ENCODE peak calls at places on chromosomes 7 and 10, in four cellular contexts. One of them, this sample, is unnamed.

GRCh38 chr7:155497149-155497901 is 39.4 kb downstream of the EN2 start:
- DNase-seq in adrenal gland: no peak
- DNase-seq in psoas muscle: no peak
- DNase-seq in Panc1: no peak
- DNase-seq in this sample: no peak

GRCh38 chr10:122494833-122495232 is 33.5 kb downstream of the HTRA1 start:
- DNase-seq in adrenal gland: no peak
- DNase-seq in psoas muscle: peak; percentile 80
- DNase-seq in Panc1: no peak
- DNase-seq in this sample: peak; percentile 41

GRCh38 chr10:35466170-35466569 is 129.9 kb downstream of the CCNY start:
- DNase-seq in adrenal gland: no peak
- DNase-seq in psoas muscle: no peak
- DNase-seq in Panc1: no peak
- DNase-seq in this sample: no peak

GRCh38 chr7:120725376-120726039 is 132.4 kb downstream of the TSPAN12 start:
- DNase-seq in adrenal gland: no peak
- DNase-seq in psoas muscle: no peak
- DNase-seq in Panc1: no peak
- DNase-seq in this sample: no peak

GRCh38 chr10:122815458-122815857 is 30.2 kb downstream of the CUZD1 start:
- DNase-seq in adrenal gland: no peak
- DNase-seq in psoas muscle: no peak
- DNase-seq in Panc1: no peak
- DNase-seq in this sample: no peak

GRCh38 chr7:150368884-150369739 is 490 bp downstream of the REPIN1 start:
- DNase-seq in adrenal gland: peak; percentile 82
- DNase-seq in psoas muscle: peak; percentile 80
- DNase-seq in Panc1: no peak
- DNase-seq in this sample: peak; percentile 75

GRCh38 chr10:36452851-36453250 is 672.5 kb upstream of the ANKRD30A start:
- DNase-seq in adrenal gland: no peak
- DNase-seq in psoas muscle: no peak
- DNase-seq in Panc1: no peak
- DNase-seq in this sample: no peak

GRCh38 chr7:35487402-35487801 is 207.5 kb downstream of the HERPUD2 start:
- DNase-seq in adrenal gland: no peak
- DNase-seq in psoas muscle: no peak
- DNase-seq in Panc1: no peak
- DNase-seq in this sample: no peak

GRCh38 chr7:105488219-105488571 is 33.9 kb downstream of the PUS7 start:
- DNase-seq in adrenal gland: no peak
- DNase-seq in psoas muscle: no peak
- DNase-seq in Panc1: no peak
- DNase-seq in this sample: no peak

GRCh38 chr10:76962851-76963250 is 674.8 kb downstream of the KCNMA1 start:
- DNase-seq in adrenal gland: no peak
- DNase-seq in psoas muscle: no peak
- DNase-seq in Panc1: no peak
- DNase-seq in this sample: no peak

GRCh38 chr7:151491859-151492258 is 27.8 kb downstream of the RHEB start:
- DNase-seq in adrenal gland: no peak
- DNase-seq in psoas muscle: no peak
- DNase-seq in Panc1: peak; percentile 27
- DNase-seq in this sample: no peak

GRCh38 chr7:41280491-41280890 is 422.4 kb downstream of the INHBA start:
- DNase-seq in adrenal gland: no peak
- DNase-seq in psoas muscle: no peak
- DNase-seq in Panc1: no peak
- DNase-seq in this sample: no peak

GRCh38 chr7:115851291-115851690 is 179.3 kb downstream of the TFEC start:
- DNase-seq in adrenal gland: no peak
- DNase-seq in psoas muscle: no peak
- DNase-seq in Panc1: peak; percentile 8
- DNase-seq in this sample: no peak

GRCh38 chr10:122121059-122121458 is 132.1 kb downstream of the TACC2 start:
- DNase-seq in adrenal gland: no peak
- DNase-seq in psoas muscle: no peak
- DNase-seq in Panc1: no peak
- DNase-seq in this sample: peak; percentile 84

GRCh38 chr10:98268694-98269386 is 846 bp upstream of the LOXL4 start:
- DNase-seq in adrenal gland: no peak
- DNase-seq in psoas muscle: peak; percentile 42
- DNase-seq in Panc1: no peak
- DNase-seq in this sample: no peak

GRCh38 chr7:47508389-47509380 is 73.2 kb downstream of the TNS3 start:
- DNase-seq in adrenal gland: no peak
- DNase-seq in psoas muscle: no peak
- DNase-seq in Panc1: no peak
- DNase-seq in this sample: no peak

GRCh38 chr7:50341709-50342108 is 37.2 kb downstream of the IKZF1 start:
- DNase-seq in adrenal gland: no peak
- DNase-seq in psoas muscle: no peak
- DNase-seq in Panc1: no peak
- DNase-seq in this sample: no peak

GRCh38 chr7:71283802-71284201 is 151.9 kb downstream of the GALNT17 start:
- DNase-seq in adrenal gland: no peak
- DNase-seq in psoas muscle: no peak
- DNase-seq in Panc1: no peak
- DNase-seq in this sample: no peak

GRCh38 chr7:130896898-130897514 is 163.0 kb upstream of the KLF14 start:
- DNase-seq in adrenal gland: peak; percentile 83
- DNase-seq in psoas muscle: peak; percentile 81
- DNase-seq in Panc1: no peak
- DNase-seq in this sample: peak; percentile 82

GRCh38 chr10:17209931-17210330 is 8.5 kb upstream of the TRDMT1 start:
- DNase-seq in adrenal gland: no peak
- DNase-seq in psoas muscle: no peak
- DNase-seq in Panc1: no peak
- DNase-seq in this sample: no peak

GRCh38 chr10:95329296-95329695 is 38.5 kb upstream of the PDLIM1 start:
- DNase-seq in adrenal gland: no peak
- DNase-seq in psoas muscle: no peak
- DNase-seq in Panc1: no peak
- DNase-seq in this sample: no peak

GRCh38 chr10:101686133-101686925 is 8.6 kb downstream of the FBXW4 start:
- DNase-seq in adrenal gland: no peak
- DNase-seq in psoas muscle: no peak
- DNase-seq in Panc1: no peak
- DNase-seq in this sample: no peak

GRCh38 chr7:129240119-129240815 is 15.4 kb downstream of the AHCYL2 start:
- DNase-seq in adrenal gland: no peak
- DNase-seq in psoas muscle: no peak
- DNase-seq in Panc1: no peak
- DNase-seq in this sample: no peak

GRCh38 chr7:101589052-101589451 is 40.0 kb downstream of the MYL10 start:
- DNase-seq in adrenal gland: no peak
- DNase-seq in psoas muscle: no peak
- DNase-seq in Panc1: no peak
- DNase-seq in this sample: no peak

GRCh38 chr10:107517811-107518210 is 353.3 kb upstream of the SORCS1 start:
- DNase-seq in adrenal gland: no peak
- DNase-seq in psoas muscle: no peak
- DNase-seq in Panc1: no peak
- DNase-seq in this sample: no peak

GRCh38 chr10:123331438-123331837 is 177.2 kb downstream of the BUB3 start:
- DNase-seq in adrenal gland: no peak
- DNase-seq in psoas muscle: no peak
- DNase-seq in Panc1: peak; percentile 27
- DNase-seq in this sample: no peak

GRCh38 chr7:7203813-7204575 is 21.6 kb downstream of the C1GALT1 start:
- DNase-seq in adrenal gland: no peak
- DNase-seq in psoas muscle: no peak
- DNase-seq in Panc1: no peak
- DNase-seq in this sample: no peak

GRCh38 chr7:158541330-158542010 is 46.2 kb downstream of the PTPRN2 start:
- DNase-seq in adrenal gland: no peak
- DNase-seq in psoas muscle: no peak
- DNase-seq in Panc1: no peak
- DNase-seq in this sample: peak; percentile 65

GRCh38 chr7:151607464-151607867 is 87.8 kb upstream of the RHEB start:
- DNase-seq in adrenal gland: no peak
- DNase-seq in psoas muscle: no peak
- DNase-seq in Panc1: no peak
- DNase-seq in this sample: no peak

GRCh38 chr7:55065511-55066229 is 46.9 kb downstream of the EGFR start:
- DNase-seq in adrenal gland: peak; percentile 64
- DNase-seq in psoas muscle: no peak
- DNase-seq in Panc1: peak; percentile 95
- DNase-seq in this sample: no peak

GRCh38 chr7:156230576-156230975 is 410.0 kb upstream of the RNF32 start:
- DNase-seq in adrenal gland: no peak
- DNase-seq in psoas muscle: no peak
- DNase-seq in Panc1: no peak
- DNase-seq in this sample: no peak

GRCh38 chr10:72309290-72310240 is 35.8 kb downstream of the DDIT4 start:
- DNase-seq in adrenal gland: peak; percentile 43
- DNase-seq in psoas muscle: peak; percentile 70
- DNase-seq in Panc1: no peak
- DNase-seq in this sample: no peak

GRCh38 chr10:72312865-72313391 is 39.2 kb downstream of the DDIT4 start:
- DNase-seq in adrenal gland: no peak
- DNase-seq in psoas muscle: no peak
- DNase-seq in Panc1: no peak
- DNase-seq in this sample: no peak

GRCh38 chr10:72310636-72311035 is 36.9 kb downstream of the DDIT4 start:
- DNase-seq in adrenal gland: peak; percentile 77
- DNase-seq in psoas muscle: no peak
- DNase-seq in Panc1: no peak
- DNase-seq in this sample: no peak

GRCh38 chr10:72310241-72310633 is 36.5 kb downstream of the DDIT4 start:
- DNase-seq in adrenal gland: peak; percentile 16
- DNase-seq in psoas muscle: no peak
- DNase-seq in Panc1: no peak
- DNase-seq in this sample: no peak

GRCh38 chr10:72311667-72312066 is 37.9 kb downstream of the DDIT4 start:
- DNase-seq in adrenal gland: no peak
- DNase-seq in psoas muscle: no peak
- DNase-seq in Panc1: no peak
- DNase-seq in this sample: no peak
- H3K4me1 ChIP-seq in adrenal gland: peaks cover 45% of the 10 kb centered on the region
- H3K4me1 ChIP-seq in psoas muscle: peaks cover 65% of the 10 kb centered on the region
- H3K4me1 ChIP-seq in Panc1: peaks cover 51% of the 10 kb centered on the region
- H3K4me1 ChIP-seq in this sample: peaks cover 63% of the 10 kb centered on the region

GRCh38 chr10:100537475-100537874 is 1.7 kb downstream of the HIF1AN start:
- DNase-seq in adrenal gland: no peak
- DNase-seq in psoas muscle: no peak
- DNase-seq in Panc1: no peak
- DNase-seq in this sample: no peak
- H3K4me1 ChIP-seq in adrenal gland: peaks cover 4% of the 10 kb centered on the region
- H3K4me1 ChIP-seq in psoas muscle: peaks cover 23% of the 10 kb centered on the region
- H3K4me1 ChIP-seq in Panc1: peaks cover 25% of the 10 kb centered on the region
- H3K4me1 ChIP-seq in this sample: peaks cover 37% of the 10 kb centered on the region

GRCh38 chr10:72483452-72483851 is 128.7 kb upstream of the DNAJB12 start:
- DNase-seq in adrenal gland: peak; percentile 19
- DNase-seq in psoas muscle: no peak
- DNase-seq in Panc1: no peak
- DNase-seq in this sample: peak; percentile 52
- H3K4me1 ChIP-seq in adrenal gland: no peaks in the 10 kb centered on the region
- H3K4me1 ChIP-seq in psoas muscle: no peaks in the 10 kb centered on the region
- H3K4me1 ChIP-seq in Panc1: no peaks in the 10 kb centered on the region
- H3K4me1 ChIP-seq in this sample: no peaks in the 10 kb centered on the region

DNA sequence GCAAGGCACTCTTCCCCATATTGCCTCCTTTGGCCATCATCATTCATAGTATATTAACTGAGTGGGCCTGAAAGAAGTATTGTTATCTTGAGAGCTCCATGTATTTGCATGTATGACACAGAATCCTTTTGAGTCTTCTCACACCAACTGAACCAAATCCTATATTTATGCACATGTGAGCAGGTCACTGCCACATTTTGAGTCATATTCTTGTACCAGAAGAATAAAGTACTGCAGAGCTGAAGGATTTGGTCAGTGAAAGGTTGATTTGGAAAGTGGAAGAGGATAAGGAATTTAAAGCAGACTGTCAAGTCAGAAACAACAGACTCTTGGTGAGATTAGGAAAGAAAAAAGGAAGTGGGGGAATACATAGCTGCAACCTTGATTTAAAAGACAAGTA is 121.8 kb downstream of the ARID5B start:
- DNase-seq in adrenal gland: no peak
- DNase-seq in psoas muscle: no peak
- DNase-seq in Panc1: no peak
- DNase-seq in this sample: no peak
- H3K4me1 ChIP-seq in adrenal gland: no peaks in the 10 kb centered on the region
- H3K4me1 ChIP-seq in psoas muscle: peaks cover 35% of the 10 kb centered on the region
- H3K4me1 ChIP-seq in Panc1: peaks cover 60% of the 10 kb centered on the region
- H3K4me1 ChIP-seq in this sample: peaks cover 18% of the 10 kb centered on the region

GRCh38 chr10:129951841-129952240 is 12.2 kb downstream of the EBF3 start:
- DNase-seq in adrenal gland: no peak
- DNase-seq in psoas muscle: no peak
- DNase-seq in Panc1: no peak
- DNase-seq in this sample: no peak

GRCh38 chr10:129949411-129950335 is 14.4 kb downstream of the EBF3 start:
- DNase-seq in adrenal gland: no peak
- DNase-seq in psoas muscle: peak; percentile 68
- DNase-seq in Panc1: no peak
- DNase-seq in this sample: no peak

GRCh38 chr10:129952771-129953489 is 11.1 kb downstream of the EBF3 start:
- DNase-seq in adrenal gland: no peak
- DNase-seq in psoas muscle: no peak
- DNase-seq in Panc1: no peak
- DNase-seq in this sample: no peak

GRCh38 chr10:129951251-129951808 is 12.7 kb downstream of the EBF3 start:
- DNase-seq in adrenal gland: no peak
- DNase-seq in psoas muscle: no peak
- DNase-seq in Panc1: no peak
- DNase-seq in this sample: no peak

DNA sequence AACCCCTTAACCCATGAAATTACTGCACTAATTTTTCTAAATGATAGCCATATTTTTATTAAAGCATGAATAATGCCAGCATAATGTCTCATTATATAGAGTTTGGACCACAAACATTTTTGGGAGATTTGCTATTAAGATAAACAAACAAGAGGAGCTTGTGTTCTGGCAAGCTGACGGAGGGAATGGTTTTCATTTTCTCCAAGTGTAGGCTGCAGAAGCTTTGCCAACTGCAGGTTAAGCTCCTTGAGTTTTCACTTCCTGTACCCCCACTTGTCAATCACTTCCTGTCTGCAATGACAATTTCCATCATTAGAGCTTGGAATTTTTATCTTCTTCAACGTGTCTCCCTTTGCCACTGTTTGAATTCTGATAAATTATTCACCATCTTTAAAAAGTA is 13.4 kb downstream of the EBF3 start:
- DNase-seq in adrenal gland: no peak
- DNase-seq in psoas muscle: no peak
- DNase-seq in Panc1: no peak
- DNase-seq in this sample: no peak
- H3K4me1 ChIP-seq in adrenal gland: no peaks in the 10 kb centered on the region
- H3K4me1 ChIP-seq in psoas muscle: peaks cover 74% of the 10 kb centered on the region
- H3K4me1 ChIP-seq in Panc1: no peaks in the 10 kb centered on the region
- H3K4me1 ChIP-seq in this sample: no peaks in the 10 kb centered on the region

This sample was measured in lower lobe of right lung.